ENCODE peak calls at places on chromosomes 1 and 21, in ten cellular contexts. M is Peyer's patch, P is AG10803, Q is colonic mucosa, A is suprapubic skin, U is thoracic aorta, C is ascending aorta, K is A549, R is nephron progenitor cell, S is psoas muscle. X is an unnamed sample.

GRCh38 chr1:208387908-208388756 is 143.9 kb upstream of the PLXNA2 start:
- DNase-seq in K (no peak), M (no peak), R (peak), P (no peak), C (no peak), Q (no peak), A (no peak), S (no peak), U (no peak), X (no peak)

GRCh38 chr1:84344286-84344685 is 42.8 kb downstream of the SAMD13 start:
- DNase-seq in M (no peak), K (no peak), Q (no peak), S (no peak), C (no peak), P (peak), R (no peak), U (no peak), A (no peak), X (peak)

GRCh38 chr1:190124068-190124467 is 353.6 kb downstream of the BRINP3 start:
- DNase-seq in A (no peak), U (no peak), C (no peak), K (peak), P (no peak), R (no peak), Q (no peak), S (no peak), M (no peak), X (no peak)

GRCh38 chr1:213362598-213362997 is 311.6 kb downstream of the RPS6KC1 start:
- DNase-seq in U (no peak), Q (no peak), P (no peak), M (no peak), R (no peak), S (no peak), A (no peak), K (no peak), C (no peak), X (no peak)

GRCh38 chr1:85581802-85582686 is 1.5 kb downstream of the CCN1 start:
- DNase-seq in U (no peak), M (no peak), K (peak), Q (peak), P (peak), A (no peak), R (peak), S (peak), C (no peak), X (peak)

GRCh38 chr1:206039046-206039929 is 13.7 kb upstream of the RHEX start:
- DNase-seq in C (no peak), Q (no peak), P (no peak), U (no peak), A (no peak), R (no peak), K (no peak), S (no peak), M (no peak), X (no peak)

GRCh38 chr1:154736840-154737239 is 128.9 kb upstream of the ADAR start:
- DNase-seq in M (no peak), P (peak), S (no peak), U (no peak), K (peak), Q (no peak), A (no peak), C (no peak), R (no peak), X (no peak)

GRCh38 chr1:62045579-62045978 is 149.1 kb upstream of the L1TD1 start:
- DNase-seq in M (no peak), A (no peak), U (no peak), K (no peak), Q (no peak), S (peak), C (no peak), P (peak), R (no peak), X (no peak)

GRCh38 chr1:48329489-48329888 is 107.0 kb downstream of the SLC5A9 start:
- DNase-seq in M (no peak), P (no peak), S (no peak), A (no peak), K (no peak), Q (no peak), R (no peak), U (no peak), C (no peak), X (no peak)

GRCh38 chr1:243343970-243344749 is 88.3 kb downstream of the SDCCAG8 start:
- DNase-seq in S (no peak), P (peak), C (no peak), K (peak), A (no peak), Q (no peak), R (peak), M (no peak), U (no peak), X (no peak)

GRCh38 chr1:5983361-5984103 is 8.7 kb downstream of the NPHP4 start:
- DNase-seq in U (no peak), P (peak), C (no peak), R (no peak), S (no peak), M (no peak), Q (no peak), A (no peak), K (no peak), X (no peak)

GRCh38 chr1:203200916-203201315 is 14.4 kb upstream of the CHI3L1 start:
- DNase-seq in A (no peak), M (no peak), U (no peak), P (no peak), R (no peak), K (no peak), S (no peak), C (no peak), Q (no peak), X (no peak)

GRCh38 chr1:82421782-82422181 is 621.0 kb downstream of the ADGRL2 start:
- DNase-seq in Q (no peak), S (no peak), C (no peak), P (no peak), A (no peak), K (no peak), R (no peak), U (no peak), M (no peak), X (no peak)

GRCh38 chr1:216604771-216605170 is 118.5 kb downstream of the ESRRG start:
- DNase-seq in A (no peak), M (no peak), P (no peak), K (no peak), C (no peak), R (no peak), S (no peak), U (no peak), Q (no peak), X (no peak)

GRCh38 chr1:216598448-216598847 is 124.8 kb downstream of the ESRRG start:
- DNase-seq in C (no peak), P (no peak), K (no peak), Q (no peak), A (no peak), S (no peak), M (no peak), U (no peak), R (no peak), X (no peak)

GRCh38 chr1:216599851-216600250 is 123.4 kb downstream of the ESRRG start:
- DNase-seq in K (no peak), S (no peak), R (no peak), U (no peak), M (no peak), A (no peak), C (no peak), P (no peak), Q (no peak), X (no peak)

GRCh38 chr1:216601427-216601751 is 121.8 kb downstream of the ESRRG start:
- DNase-seq in K (no peak), U (no peak), M (no peak), S (no peak), A (no peak), P (no peak), Q (no peak), C (no peak), R (no peak), X (no peak)

DNA sequence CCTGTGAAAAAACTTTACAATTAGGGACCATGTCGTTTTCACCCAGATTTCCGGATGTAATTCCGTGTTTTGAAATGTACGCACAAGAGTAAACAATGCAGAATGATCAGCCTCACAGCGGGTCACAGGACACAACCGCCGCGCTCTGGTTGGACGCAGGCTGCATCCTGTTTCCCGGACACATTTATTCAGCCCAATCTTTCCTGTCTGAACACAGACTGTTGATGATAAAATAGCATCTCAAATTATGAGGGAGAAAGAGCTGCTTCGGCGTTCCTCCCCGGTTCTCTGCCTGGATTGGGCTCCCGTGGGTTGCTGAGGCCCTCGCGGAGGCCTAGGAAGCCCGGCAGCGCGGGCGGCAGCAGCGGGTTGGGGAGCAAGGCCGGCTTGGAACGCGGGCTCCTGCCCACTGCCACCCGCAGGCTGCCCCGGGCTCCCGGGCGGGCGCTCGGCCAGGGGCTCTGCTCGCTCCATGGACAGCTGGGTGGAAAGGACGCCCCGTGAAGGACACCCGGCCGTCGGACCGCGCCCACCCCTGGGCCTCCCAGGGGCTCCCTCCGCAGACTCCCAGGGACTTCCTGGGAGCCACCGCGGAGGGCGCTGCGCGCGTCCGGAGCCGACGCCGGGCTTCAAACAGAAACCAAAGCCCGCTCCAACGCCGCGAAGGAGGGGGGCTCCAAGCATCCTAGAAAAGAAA is 122.4 kb downstream of the ESRRG start:
- DNase-seq in U (peak), S (peak), A (peak), K (peak), P (peak), M (peak), Q (peak), R (peak), C (peak), X (peak)
- TF ChIP-seq CTCF in U (peak), S (peak), A (no peak), K (peak), P (peak), M (peak), Q (peak), R (peak), C (no peak), X (peak)

GRCh38 chr1:44652445-44653106 is 21.7 kb downstream of the TMEM53 start:
- DNase-seq in U (no peak), K (peak), P (peak), Q (peak), S (peak), M (peak), A (peak), R (peak), C (peak), X (peak)
- TF ChIP-seq CTCF in U (peak), K (peak), P (peak), Q (peak), S (peak), M (peak), A (peak), R (peak), C (peak), X (peak)

GRCh38 chr1:7961199-7962010 is at the start of gene PARK7:
- DNase-seq in R (peak), P (peak), K (peak), U (peak), C (peak), M (peak), Q (peak), A (peak), S (peak), X (peak)
- TF ChIP-seq CTCF in R (peak), P (peak), K (peak), U (peak), C (peak), M (peak), Q (no peak), A (peak), S (peak), X (peak)

GRCh38 chr21:44377922-44378645 is 24.7 kb downstream of the TRPM2 start:
- DNase-seq in C (peak), A (no peak), K (no peak), Q (no peak), R (no peak), P (no peak), U (no peak), M (no peak), S (peak), X (no peak)

GRCh38 chr21:44375686-44376320 is 22.4 kb downstream of the TRPM2 start:
- DNase-seq in A (no peak), C (peak), M (no peak), U (no peak), K (no peak), P (no peak), R (no peak), S (peak), Q (no peak), X (no peak)

GRCh38 chr21:44378646-44379581 is 25.5 kb downstream of the TRPM2 start:
- DNase-seq in S (peak), U (no peak), Q (no peak), C (peak), A (no peak), M (no peak), P (no peak), K (no peak), R (no peak), X (no peak)

GRCh38 chr21:44376606-44377005 is 23.2 kb downstream of the TRPM2 start:
- DNase-seq in U (no peak), A (no peak), M (no peak), S (peak), C (peak), P (no peak), R (no peak), K (no peak), Q (no peak), X (no peak)

DNA sequence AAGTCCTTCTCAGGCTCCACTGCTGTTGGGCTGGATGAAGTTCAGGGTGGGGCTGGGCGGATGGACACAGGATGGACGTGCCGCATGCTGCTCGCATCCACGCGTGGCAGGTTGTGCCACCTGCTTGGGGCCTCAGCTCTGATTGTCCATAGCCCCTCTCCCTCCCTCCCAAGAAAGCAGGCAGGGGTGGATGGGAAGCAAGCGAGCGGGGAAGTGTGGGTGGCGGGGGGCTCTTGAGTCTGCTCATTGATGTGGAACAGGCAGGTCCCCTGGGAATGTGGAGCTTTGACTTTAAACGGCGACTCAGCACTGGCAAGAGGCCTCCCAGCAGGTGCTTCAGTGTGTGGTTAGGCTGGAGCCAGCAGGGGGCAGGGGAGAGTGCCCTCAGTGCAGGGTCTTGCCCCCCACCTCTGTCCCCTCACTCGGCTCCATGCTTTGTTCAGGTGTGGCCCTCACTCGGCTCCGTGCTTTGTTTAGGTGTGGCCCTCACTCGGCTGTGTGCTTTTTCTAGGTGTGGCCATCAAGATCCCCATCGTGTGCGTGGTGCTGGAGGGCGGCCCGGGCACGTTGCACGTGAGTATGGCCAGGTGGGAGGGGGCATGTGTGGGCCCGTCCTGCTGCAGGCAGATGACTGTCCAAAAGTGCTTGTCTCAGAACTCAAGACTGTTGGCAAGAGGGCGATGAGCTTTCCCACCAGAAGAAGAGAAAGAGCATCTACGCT is 23.9 kb downstream of the TRPM2 start:
- DNase-seq in U (no peak), S (peak), M (no peak), P (no peak), C (peak), Q (no peak), K (no peak), A (no peak), R (no peak), X (no peak)
- TF ChIP-seq CTCF in U (no peak), S (no peak), M (no peak), P (no peak), C (no peak), Q (no peak), K (no peak), A (no peak), R (no peak), X (no peak)

GRCh38 chr1:18884419-18884717 is 18.0 kb downstream of the ALDH4A1 start:
- DNase-seq in C (no peak), M (no peak), S (no peak), P (no peak), A (no peak), Q (no peak), U (no peak), K (no peak), R (no peak), X (no peak)
- TF ChIP-seq CTCF in C (no peak), M (no peak), S (no peak), P (no peak), A (no peak), Q (peak), U (no peak), K (no peak), R (peak), X (no peak)

DNA sequence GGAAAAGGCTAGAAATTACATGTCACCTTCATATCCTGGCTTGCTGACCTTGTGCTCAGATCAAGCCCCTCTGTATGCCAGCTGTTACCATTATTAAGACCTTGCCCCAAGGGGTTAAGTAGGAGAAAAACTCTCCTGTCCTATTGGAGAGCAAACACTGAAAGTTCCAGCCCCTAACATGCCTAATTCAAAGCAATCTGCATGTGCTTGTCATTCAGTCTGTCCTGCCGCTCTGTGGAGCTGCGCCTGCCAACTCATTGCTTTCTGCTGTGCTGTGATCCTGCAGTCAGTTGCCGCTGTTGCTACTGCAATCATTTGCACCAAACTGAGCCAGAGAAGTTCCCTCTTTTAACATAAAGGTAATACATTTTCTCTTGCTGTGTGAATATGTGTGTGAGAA is 113.4 kb downstream of the DISP1 start:
- DNase-seq in A (no peak), R (peak), Q (peak), C (no peak), U (no peak), K (peak), S (peak), M (no peak), P (peak), X (peak)
- TF ChIP-seq CTCF in A (no peak), R (no peak), Q (no peak), C (no peak), U (no peak), K (no peak), S (peak), M (no peak), P (no peak), X (no peak)

GRCh38 chr21:44338971-44339910 is at the start of gene CFAP410:
- DNase-seq in Q (peak), P (peak), C (peak), R (peak), A (peak), S (peak), M (peak), K (peak), U (peak), X (peak)

GRCh38 chr21:44334637-44335030 is 4.6 kb downstream of the CFAP410 start:
- DNase-seq in P (no peak), K (no peak), R (no peak), M (no peak), Q (no peak), U (no peak), S (no peak), A (no peak), C (no peak), X (no peak)

GRCh38 chr21:44335266-44336059 is 3.7 kb downstream of the CFAP410 start:
- DNase-seq in P (no peak), R (no peak), M (no peak), C (no peak), S (no peak), A (no peak), K (no peak), Q (no peak), U (no peak), X (no peak)

GRCh38 chr21:44337428-44337827 is 1.8 kb downstream of the CFAP410 start:
- DNase-seq in P (peak), M (no peak), Q (no peak), U (no peak), S (no peak), R (no peak), A (no peak), K (no peak), C (no peak), X (no peak)

GRCh38 chr21:44337941-44338895 is 972 bp downstream of the CFAP410 start:
- DNase-seq in S (peak), Q (peak), A (no peak), C (peak), R (peak), U (peak), M (peak), P (peak), K (peak), X (peak)
- TF ChIP-seq CTCF in S (peak), Q (peak), A (no peak), C (peak), R (no peak), U (no peak), M (peak), P (peak), K (peak), X (peak)

X was measured in lower lobe of right lung.